ENCODE peak calls at places on chromosome 17, in four cellular contexts. R is thoracic aorta, O is astrocyte of the spinal cord, X is choroid plexus epithelial cell. M is an unnamed sample.

GRCh38 chr17:78242024-78242742 is 10.8 kb downstream of the TMEM235 start:
- DNase-seq in R (no peak), X (no peak), O (no peak), M (no peak)

GRCh38 chr17:2180768-2181167 is 122.8 kb downstream of the SMG6 start:
- DNase-seq in O (no peak), R (no peak), X (no peak), M (no peak)

GRCh38 chr17:69525920-69526841 is 111.7 kb downstream of the MAP2K6 start:
- DNase-seq in R (no peak), X (peak; percentile 85), O (peak; percentile 78), M (peak; percentile 74)

GRCh38 chr17:68595496-68595895 is 5.7 kb downstream of the FAM20A start:
- DNase-seq in X (no peak), O (no peak), R (no peak), M (no peak)

GRCh38 chr17:42518046-42518754 is 17.8 kb upstream of the NAGLU start:
- DNase-seq in X (peak; percentile 91), R (peak; percentile 80), O (peak; percentile 93), M (peak; percentile 96)

GRCh38 chr17:20028436-20028835 is 19.3 kb downstream of the SPECC1 start:
- DNase-seq in X (peak; percentile 8), O (no peak), R (no peak), M (peak; percentile 69)

GRCh38 chr17:40329981-40330794 is 21.2 kb downstream of the RARA start:
- DNase-seq in R (no peak), O (no peak), X (no peak), M (no peak)

GRCh38 chr17:59423137-59423703 is 91.8 kb downstream of the YPEL2 start:
- DNase-seq in X (peak; percentile 78), R (no peak), O (peak; percentile 62), M (peak; percentile 70)

GRCh38 chr17:29196784-29197515 is 16.8 kb upstream of the MYO18A start:
- DNase-seq in O (no peak), R (no peak), X (no peak), M (no peak)

GRCh38 chr17:34584805-34585416 is 5.5 kb downstream of the TMEM132E start:
- DNase-seq in X (peak; percentile 57), O (peak; percentile 7), R (no peak), M (peak; percentile 21)

GRCh38 chr17:73301359-73301758 is 10.4 kb downstream of the CDC42EP4 start:
- DNase-seq in O (no peak), R (no peak), X (no peak), M (no peak)

GRCh38 chr17:49365667-49366066 is 3.6 kb upstream of the ZNF652 start:
- DNase-seq in X (peak; percentile 27), O (peak; percentile 13), R (no peak), M (no peak)

GRCh38 chr17:73445466-73445865 is 133.7 kb upstream of the CDC42EP4 start:
- DNase-seq in X (no peak), R (no peak), O (no peak), M (no peak)

GRCh38 chr17:69358688-69359596 is 32.0 kb upstream of the ABCA5 start:
- DNase-seq in O (no peak), X (peak; percentile 22), R (no peak), M (no peak)

GRCh38 chr17:80264048-80264792 is 3.6 kb downstream of the RNF213 start:
- DNase-seq in R (no peak), O (no peak), X (no peak), M (no peak)

GRCh38 chr17:76354747-76355310 is 1.1 kb upstream of the PRPSAP1 start:
- DNase-seq in R (no peak), X (no peak), O (no peak), M (no peak)

GRCh38 chr17:1031711-1032110 is 34.8 kb downstream of the TIMM22 start:
- DNase-seq in X (peak; percentile 59), R (no peak), O (peak; percentile 36), M (peak; percentile 32)

GRCh38 chr17:67636841-67637240 is 80.9 kb upstream of the NOL11 start:
- DNase-seq in X (peak; percentile 47), R (no peak), O (peak; percentile 79), M (no peak)

GRCh38 chr17:77597421-77598240 is 360.9 kb upstream of the TNRC6C start:
- DNase-seq in R (no peak), X (no peak), O (no peak), M (no peak)

GRCh38 chr17:66730497-66730923 is 104.4 kb upstream of the CACNG5 start:
- DNase-seq in R (no peak), X (peak; percentile 75), O (peak; percentile 59), M (no peak)

GRCh38 chr17:1414001-1414574 is 14.1 kb upstream of the YWHAE start:
- DNase-seq in R (no peak), X (no peak), O (no peak), M (no peak)

GRCh38 chr17:45942284-45942683 is 47.9 kb downstream of the MAPT start:
- DNase-seq in O (no peak), R (peak; percentile 57), X (no peak), M (peak; percentile 40)

GRCh38 chr17:19755821-19756510 is 7.9 kb upstream of the ALDH3A1 start:
- DNase-seq in R (no peak), O (no peak), X (no peak), M (no peak)

GRCh38 chr17:75047398-75048098 is 523 bp downstream of the KCTD2 start:
- DNase-seq in O (no peak), X (no peak), R (no peak), M (no peak)

GRCh38 chr17:46020998-46021397 is 21.9 kb downstream of the STH start:
- DNase-seq in X (no peak), R (no peak), O (no peak), M (no peak)

GRCh38 chr17:2719861-2720260 is 8.3 kb upstream of the CLUH start:
- DNase-seq in O (no peak), R (no peak), X (no peak), M (no peak)

GRCh38 chr17:1035546-1036170 is 38.7 kb downstream of the TIMM22 start:
- DNase-seq in X (no peak), R (no peak), O (no peak), M (no peak)

GRCh38 chr17:40313660-40314556 is 4.9 kb downstream of the RARA start:
- DNase-seq in R (no peak), O (no peak), X (no peak), M (no peak)

GRCh38 chr17:72126575-72127486 is 6.0 kb downstream of the SOX9 start:
- DNase-seq in R (no peak), O (peak; percentile 71), X (peak; percentile 42), M (peak; percentile 24)

GRCh38 chr17:55500103-55500502 is 11.1 kb downstream of the SMIM36 start:
- DNase-seq in X (no peak), O (no peak), R (no peak), M (no peak)

GRCh38 chr17:75614556-75615270 is 18.5 kb upstream of the SMIM5 start:
- DNase-seq in R (no peak), X (no peak), O (no peak), M (no peak)

DNA sequence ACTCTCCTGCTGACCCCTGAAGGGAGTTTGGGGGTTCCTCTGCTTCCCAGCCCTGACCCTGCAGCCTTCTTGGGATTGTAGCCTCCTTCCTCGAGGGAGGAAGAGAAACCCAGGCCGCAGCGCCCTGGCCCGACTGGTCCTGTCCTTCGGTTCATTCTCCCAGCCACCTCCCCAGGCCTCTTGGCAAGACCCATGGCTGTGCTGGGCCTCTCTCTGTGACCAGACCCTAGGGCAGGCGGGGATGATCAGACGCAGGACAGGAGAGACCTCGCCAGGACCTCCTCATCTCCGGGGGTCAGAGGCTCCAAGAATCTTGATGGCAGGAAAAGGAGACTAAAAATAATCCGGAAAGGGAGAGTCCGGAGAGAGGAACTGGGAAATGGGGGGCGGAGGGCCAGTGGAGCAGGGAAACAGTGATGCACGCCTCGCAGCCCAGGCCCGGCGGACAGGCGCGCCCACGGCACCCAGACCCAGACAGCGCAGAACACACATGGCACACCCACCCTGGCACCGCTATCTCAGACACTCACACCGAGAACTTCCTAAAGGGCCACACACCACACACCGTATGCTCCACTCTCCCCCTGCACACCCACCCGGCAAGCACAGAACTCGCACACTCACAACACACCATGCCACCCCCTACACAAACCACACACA is 1.2 kb downstream of the ARHGEF15 start:
- DNase-seq in O (no peak), R (no peak), X (no peak), M (no peak)
- H3K4me3 ChIP-seq in O (no peak overlapping the region), R (no peak overlapping the region), X (no peak overlapping the region), M (no peak overlapping the region)

GRCh38 chr17:33057564-33057963 is 65.9 kb downstream of the SPACA3 start:
- DNase-seq in R (no peak), X (no peak), O (no peak), M (no peak)
- TF ChIP-seq CTCF in R (no peak), X (no peak), O (no peak), M (no peak)

DNA sequence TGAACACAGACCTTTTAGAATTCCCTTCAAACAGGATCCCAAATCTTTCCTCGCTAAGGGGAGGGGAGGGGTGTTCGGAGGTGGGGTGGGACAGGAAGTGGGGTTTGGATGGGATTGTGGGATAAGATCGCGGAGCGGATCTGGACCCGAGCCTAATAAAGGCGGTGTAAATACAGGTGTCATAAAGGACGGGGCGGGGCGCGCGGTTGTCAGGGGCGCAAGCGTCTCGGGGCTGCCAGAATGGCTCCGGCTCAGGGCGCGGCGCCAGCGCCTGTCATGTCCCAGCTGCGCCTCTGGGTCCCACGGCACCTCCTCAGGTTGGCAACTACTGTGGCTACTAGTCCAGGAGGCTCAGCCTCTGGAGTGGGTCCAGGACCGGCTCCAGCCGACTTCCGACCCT is 59.8 kb upstream of the FBXO47 start:
- DNase-seq in O (no peak), R (no peak), X (no peak), M (no peak)
- H3K4me3 ChIP-seq in O (no peak overlapping the region), R (peak overlapping the region; percentile 69), X (peak overlapping the region; percentile 28), M (peak overlapping the region; percentile 44)

GRCh38 chr17:44672479-44673093 is 16.3 kb downstream of the MEIOC start:
- DNase-seq in X (peak; percentile 58), R (no peak), O (peak; percentile 52), M (peak; percentile 46)
- TF ChIP-seq CTCF in X (peak; percentile 65), R (peak; percentile 23), O (peak; percentile 63), M (peak; percentile 70)

DNA sequence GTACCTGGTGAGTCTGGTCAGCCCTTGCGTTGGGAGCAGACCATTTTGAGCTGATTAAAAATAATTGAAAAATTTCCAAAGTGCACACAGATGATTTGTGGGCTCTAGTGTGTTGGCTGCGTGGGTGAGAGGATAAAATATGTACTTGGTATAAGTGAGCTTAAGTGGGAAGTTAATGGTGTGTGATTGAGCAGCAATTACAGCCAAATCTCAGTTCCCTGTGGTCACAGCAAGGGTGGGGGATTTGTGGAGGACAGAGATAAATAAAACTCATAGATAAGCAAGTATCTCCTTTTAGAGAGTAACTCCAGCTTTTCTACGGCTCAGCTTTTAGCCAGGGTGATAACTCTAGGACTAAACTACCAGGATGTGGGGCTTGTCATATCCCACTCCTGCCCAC is 390.4 kb downstream of the UTP18 start:
- DNase-seq in O (no peak), X (no peak), R (no peak), M (no peak)
- H3K4me3 ChIP-seq in O (no peak overlapping the region), X (no peak overlapping the region), R (no peak overlapping the region), M (no peak overlapping the region)

DNA sequence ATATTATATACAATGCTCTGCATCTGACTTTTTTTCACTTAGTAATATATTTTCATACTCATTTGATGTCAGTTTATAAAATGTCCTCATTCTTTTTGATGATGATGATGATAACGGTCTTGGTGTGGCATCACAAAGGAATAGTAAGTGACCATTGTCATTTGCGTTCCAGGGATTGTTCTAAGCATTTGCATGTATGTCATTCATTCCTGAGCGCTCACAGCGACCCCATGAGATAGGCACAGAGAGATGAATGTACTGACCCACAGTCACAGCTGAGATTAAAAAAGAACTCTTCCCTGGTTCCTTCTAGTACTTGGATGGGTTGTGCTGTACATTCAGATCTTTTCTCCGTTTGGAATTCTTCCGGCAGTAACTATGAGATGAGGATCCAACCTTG is 21.2 kb upstream of the MSI2 start:
- DNase-seq in R (no peak), X (no peak), O (no peak), M (no peak)
- TF ChIP-seq CTCF in R (no peak), X (no peak), O (no peak), M (no peak)